ENCODE peak calls at places on chromosomes 7 and 10, in seven cellular contexts. G is GM12878, F is GM23338, K is Panc1, Z is K562, Y is SK-N-SH, X is A549. V is an unnamed sample.

GRCh38 chr7:44176486-44176885 is 12.8 kb downstream of the GCK start:
- DNase-seq in K (no peak), Z (no peak), Y (no peak), G (no peak), F (no peak), X (no peak), V (no peak)

GRCh38 chr10:114995468-114995867 is 57.5 kb downstream of the TRUB1 start:
- DNase-seq in F (no peak), Y (no peak), K (no peak), G (no peak), Z (no peak), X (no peak), V (no peak)

GRCh38 chr7:78017621-78018100 is 219.1 kb downstream of the PHTF2 start:
- DNase-seq in K (no peak), F (no peak), Y (no peak), G (no peak), X (no peak), Z (no peak), V (no peak)

GRCh38 chr7:137342751-137343482 is 616 bp downstream of the PTN start:
- DNase-seq in X (no peak), Y (no peak), K (no peak), F (no peak), G (no peak), Z (no peak), V (no peak)

GRCh38 chr7:25519962-25520562 is 291.8 kb upstream of the NPVF start:
- DNase-seq in F (no peak), Z (no peak), K (no peak), X (no peak), Y (no peak), G (no peak), V (no peak)

GRCh38 chr10:26527018-26527417 is 88.9 kb downstream of the APBB1IP start:
- DNase-seq in K (no peak), Y (no peak), X (no peak), F (no peak), Z (no peak), G (no peak), V (no peak)

GRCh38 chr7:131164025-131164899 is 163.4 kb upstream of the MKLN1 start:
- DNase-seq in Y (no peak), G (no peak), Z (no peak), X (peak; percentile 96), K (peak; percentile 98), F (peak; percentile 15), V (peak; percentile 69)

GRCh38 chr7:455110-455928 is 64.3 kb downstream of the PDGFA start:
- DNase-seq in X (no peak), G (no peak), F (no peak), Z (peak; percentile 89), K (no peak), Y (peak; percentile 99), V (no peak)

GRCh38 chr10:122460891-122461293 is 461 bp upstream of the HTRA1 start:
- DNase-seq in Z (no peak), Y (peak; percentile 46), X (no peak), K (no peak), G (no peak), F (no peak), V (no peak)

GRCh38 chr7:28442540-28443420 is 30.5 kb downstream of the CREB5 start:
- DNase-seq in Z (no peak), K (no peak), X (no peak), F (no peak), Y (no peak), G (no peak), V (no peak)

GRCh38 chr10:112959207-112959838 is 9.3 kb downstream of the TCF7L2 start:
- DNase-seq in Z (no peak), F (no peak), K (no peak), Y (no peak), G (no peak), X (peak; percentile 49), V (peak; percentile 82)

GRCh38 chr7:21773326-21773725 is 172.4 kb downstream of the CDCA7L start:
- DNase-seq in F (no peak), X (no peak), K (no peak), G (no peak), Z (no peak), Y (no peak), V (no peak)

GRCh38 chr10:7622969-7623368 is 43.8 kb downstream of the ITIH5 start:
- DNase-seq in X (no peak), G (no peak), K (no peak), F (peak; percentile 78), Y (no peak), Z (no peak), V (no peak)

GRCh38 chr7:1368682-1369571 is 90.3 kb downstream of the MICALL2 start:
- DNase-seq in F (peak; percentile 96), G (no peak), K (no peak), Y (peak; percentile 98), X (peak; percentile 61), Z (peak; percentile 100), V (peak; percentile 27)

GRCh38 chr7:134826105-134826504 is 46.7 kb downstream of the CALD1 start:
- DNase-seq in G (no peak), Z (no peak), K (no peak), Y (no peak), X (no peak), F (no peak), V (no peak)

GRCh38 chr10:57822965-57823364 is 444.7 kb downstream of the IPMK start:
- DNase-seq in G (no peak), F (no peak), Y (no peak), Z (no peak), X (no peak), K (no peak), V (no peak)

GRCh38 chr10:77886795-77887355 is 39.7 kb downstream of the DLG5 start:
- DNase-seq in Y (no peak), X (no peak), K (no peak), G (no peak), F (no peak), Z (no peak), V (no peak)

GRCh38 chr7:34315032-34315431 is 343.0 kb upstream of the NPSR1 start:
- DNase-seq in F (no peak), X (peak; percentile 2), Z (no peak), Y (no peak), G (no peak), K (no peak), V (no peak)

GRCh38 chr10:73886625-73887024 is 12.3 kb upstream of the CAMK2G start:
- DNase-seq in F (no peak), K (no peak), G (no peak), X (no peak), Z (no peak), Y (no peak), V (no peak)

GRCh38 chr7:55192718-55193117 is 172.4 kb upstream of the LANCL2 start:
- DNase-seq in F (no peak), G (no peak), Y (peak; percentile 74), X (no peak), Z (no peak), K (no peak), V (no peak)

GRCh38 chr7:32319019-32319382 is 171.2 kb downstream of the LSM5 start:
- DNase-seq in F (peak; percentile 16), X (no peak), Z (no peak), Y (no peak), K (no peak), G (no peak), V (no peak)

GRCh38 chr7:50534690-50535290 is 30.4 kb downstream of the DDC start:
- DNase-seq in Y (peak; percentile 67), F (peak; percentile 28), Z (peak; percentile 87), K (peak; percentile 98), G (no peak), X (peak; percentile 96), V (peak; percentile 95)

GRCh38 chr7:105802611-105803520 is 73.5 kb downstream of the ATXN7L1 start:
- DNase-seq in Y (no peak), K (no peak), G (no peak), Z (no peak), X (no peak), F (no peak), V (no peak)

GRCh38 chr10:104766341-104766740 is 125.3 kb downstream of the SORCS3 start:
- DNase-seq in G (no peak), X (no peak), F (no peak), Y (no peak), Z (no peak), K (no peak), V (peak; percentile 67)

GRCh38 chr10:86692664-86693063 is 24.4 kb downstream of the LDB3 start:
- DNase-seq in Z (no peak), F (no peak), X (no peak), G (no peak), Y (no peak), K (no peak), V (no peak)

GRCh38 chr10:74683621-74684114 is 142.7 kb upstream of the KAT6B start:
- DNase-seq in Z (no peak), G (no peak), X (no peak), K (no peak), Y (no peak), F (no peak), V (no peak)

GRCh38 chr10:33132626-33133025 is 174.6 kb upstream of the ITGB1 start:
- DNase-seq in Y (no peak), Z (no peak), X (peak; percentile 77), G (no peak), K (no peak), F (peak; percentile 51), V (no peak)

DNA sequence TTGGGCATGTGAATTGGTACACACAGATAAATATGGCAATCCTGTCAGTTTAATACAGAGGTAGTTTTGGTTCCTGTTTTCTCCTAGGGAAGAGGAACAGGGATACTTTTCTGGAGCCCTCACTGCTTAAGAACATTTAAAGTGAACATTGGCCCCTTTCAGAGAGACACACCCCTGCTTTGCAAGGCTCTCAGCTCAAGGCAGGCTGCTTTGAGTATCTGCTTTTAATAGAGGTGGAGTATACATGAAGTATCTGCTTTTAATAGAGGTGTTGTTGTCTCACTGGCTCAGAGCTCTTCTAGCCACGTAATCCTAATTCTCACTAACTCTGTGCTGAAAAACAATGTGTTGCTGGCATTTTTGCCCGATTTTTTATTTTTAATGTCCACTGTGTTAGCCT is 38.9 kb downstream of the CYP51A1 start:
- DNase-seq in X (no peak), G (no peak), Z (no peak), F (no peak), K (no peak), Y (no peak), V (no peak)
- TF ChIP-seq REST in X (no peak), G (no peak), Z (no peak), F (no peak), K (no peak), Y (no peak), V (no peak)

GRCh38 chr7:5689716-5690115 is 91.7 kb downstream of the RNF216 start:
- DNase-seq in F (no peak), K (no peak), Z (no peak), X (no peak), G (no peak), Y (no peak), V (no peak)
- H3K4me1 ChIP-seq in F (peaks cover 4% of the 10 kb centered on the region), K (peaks cover 35% of the 10 kb centered on the region), Z (peaks cover 12% of the 10 kb centered on the region), X (peaks cover 68% of the 10 kb centered on the region), G (peaks cover 52% of the 10 kb centered on the region), Y (peaks cover 60% of the 10 kb centered on the region), V (no peaks in the 10 kb centered on the region)

DNA sequence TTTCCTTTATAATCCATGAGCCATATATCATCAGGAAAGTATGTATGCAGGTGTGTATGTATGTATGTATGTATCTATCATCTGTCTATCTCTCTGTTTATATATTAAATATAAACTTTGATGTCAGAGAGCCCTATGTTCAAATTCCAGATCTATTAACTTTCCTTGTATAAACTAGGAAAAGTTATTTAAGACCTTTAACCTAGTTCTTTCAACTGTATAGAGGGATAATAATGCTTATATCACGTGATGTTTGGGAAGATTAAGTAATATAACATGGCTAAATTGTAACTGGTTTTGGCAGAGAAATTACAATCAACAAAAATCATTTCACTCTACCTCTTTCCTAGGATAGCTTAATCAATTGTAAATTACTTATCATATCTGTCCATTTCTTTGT is 628.3 kb upstream of the IGFBP3 start:
- DNase-seq in X (no peak), K (no peak), Z (no peak), G (no peak), F (no peak), Y (no peak), V (no peak)
- TF ChIP-seq REST in X (no peak), K (no peak), Z (no peak), G (no peak), F (no peak), Y (no peak), V (no peak)

GRCh38 chr10:5555881-5556280 is 31.1 kb downstream of the CALML3 start:
- DNase-seq in Y (no peak), Z (no peak), X (no peak), G (no peak), K (no peak), F (no peak), V (no peak)
- H3K4me1 ChIP-seq in Y (peaks cover 9% of the 10 kb centered on the region), Z (peaks cover 52% of the 10 kb centered on the region), X (peaks cover 39% of the 10 kb centered on the region), G (peaks cover 13% of the 10 kb centered on the region), K (peaks cover 6% of the 10 kb centered on the region), F (peaks cover 3% of the 10 kb centered on the region), V (peaks cover 11% of the 10 kb centered on the region)

V was measured in HCT116.